ENCODE peak calls at places on chromosomes 11 and 22, in six cellular contexts. One of them, this sample, is unnamed.

GRCh38 chr11:120137187-120137610 is 714 bp downstream of the TRIM29 start:
- DNase-seq in tibial artery: peak; percentile 57
- DNase-seq in GM23248: no peak
- DNase-seq in SJSA1: no peak
- DNase-seq in dorsolateral prefrontal cortex: no peak
- DNase-seq in gastrocnemius medialis: no peak
- DNase-seq in this sample: no peak

GRCh38 chr11:122634507-122634906 is 21.0 kb upstream of the UBASH3B start:
- DNase-seq in tibial artery: no peak
- DNase-seq in GM23248: peak; percentile 68
- DNase-seq in SJSA1: no peak
- DNase-seq in dorsolateral prefrontal cortex: no peak
- DNase-seq in gastrocnemius medialis: no peak
- DNase-seq in this sample: no peak

GRCh38 chr22:37996079-37996478 is 11.7 kb upstream of the SOX10 start:
- DNase-seq in tibial artery: no peak
- DNase-seq in GM23248: no peak
- DNase-seq in SJSA1: no peak
- DNase-seq in dorsolateral prefrontal cortex: no peak
- DNase-seq in gastrocnemius medialis: no peak
- DNase-seq in this sample: no peak

GRCh38 chr22:45968003-45968650 is 8.8 kb downstream of the WNT7B start:
- DNase-seq in tibial artery: no peak
- DNase-seq in GM23248: no peak
- DNase-seq in SJSA1: no peak
- DNase-seq in dorsolateral prefrontal cortex: no peak
- DNase-seq in gastrocnemius medialis: no peak
- DNase-seq in this sample: no peak

GRCh38 chr11:85772700-85773099 is 38.2 kb downstream of the SYTL2 start:
- DNase-seq in tibial artery: no peak
- DNase-seq in GM23248: no peak
- DNase-seq in SJSA1: no peak
- DNase-seq in dorsolateral prefrontal cortex: no peak
- DNase-seq in gastrocnemius medialis: no peak
- DNase-seq in this sample: no peak

GRCh38 chr22:22037740-22038139 is 55.2 kb upstream of the TOP3B start:
- DNase-seq in tibial artery: no peak
- DNase-seq in GM23248: peak; percentile 30
- DNase-seq in SJSA1: peak; percentile 63
- DNase-seq in dorsolateral prefrontal cortex: no peak
- DNase-seq in gastrocnemius medialis: no peak
- DNase-seq in this sample: no peak

GRCh38 chr11:116691779-116692178 is 81.0 kb downstream of the BUD13 start:
- DNase-seq in tibial artery: peak; percentile 65
- DNase-seq in GM23248: peak; percentile 52
- DNase-seq in SJSA1: no peak
- DNase-seq in dorsolateral prefrontal cortex: peak; percentile 70
- DNase-seq in gastrocnemius medialis: no peak
- DNase-seq in this sample: no peak

GRCh38 chr11:75557649-75558494 is 4.2 kb upstream of the SERPINH1 start:
- DNase-seq in tibial artery: peak; percentile 92
- DNase-seq in GM23248: peak; percentile 97
- DNase-seq in SJSA1: peak; percentile 61
- DNase-seq in dorsolateral prefrontal cortex: no peak
- DNase-seq in gastrocnemius medialis: no peak
- DNase-seq in this sample: no peak

GRCh38 chr22:21100149-21101032 is 54.6 kb downstream of the LRRC74B start:
- DNase-seq in tibial artery: no peak
- DNase-seq in GM23248: peak; percentile 29
- DNase-seq in SJSA1: no peak
- DNase-seq in dorsolateral prefrontal cortex: no peak
- DNase-seq in gastrocnemius medialis: no peak
- DNase-seq in this sample: no peak

GRCh38 chr11:64675417-64676252 is 47.4 kb downstream of the NRXN2 start:
- DNase-seq in tibial artery: peak; percentile 97
- DNase-seq in GM23248: peak; percentile 97
- DNase-seq in SJSA1: peak; percentile 82
- DNase-seq in dorsolateral prefrontal cortex: peak; percentile 80
- DNase-seq in gastrocnemius medialis: peak; percentile 94
- DNase-seq in this sample: no peak

GRCh38 chr11:19728436-19728835 is 15.8 kb downstream of the NAV2 start:
- DNase-seq in tibial artery: peak; percentile 75
- DNase-seq in GM23248: peak; percentile 78
- DNase-seq in SJSA1: no peak
- DNase-seq in dorsolateral prefrontal cortex: no peak
- DNase-seq in gastrocnemius medialis: no peak
- DNase-seq in this sample: no peak

GRCh38 chr11:45432910-45433309 is 146.8 kb upstream of the SYT13 start:
- DNase-seq in tibial artery: no peak
- DNase-seq in GM23248: no peak
- DNase-seq in SJSA1: no peak
- DNase-seq in dorsolateral prefrontal cortex: no peak
- DNase-seq in gastrocnemius medialis: no peak
- DNase-seq in this sample: no peak

GRCh38 chr11:70612459-70613141 is 214.3 kb downstream of the CTTN start:
- DNase-seq in tibial artery: no peak
- DNase-seq in GM23248: peak; percentile 6
- DNase-seq in SJSA1: no peak
- DNase-seq in dorsolateral prefrontal cortex: no peak
- DNase-seq in gastrocnemius medialis: no peak
- DNase-seq in this sample: no peak

GRCh38 chr11:130650456-130651068 is 202.1 kb downstream of the ADAMTS15 start:
- DNase-seq in tibial artery: no peak
- DNase-seq in GM23248: peak; percentile 74
- DNase-seq in SJSA1: no peak
- DNase-seq in dorsolateral prefrontal cortex: no peak
- DNase-seq in gastrocnemius medialis: no peak
- DNase-seq in this sample: no peak

GRCh38 chr11:72069787-72070251 is 10.5 kb downstream of the NUMA1 start:
- DNase-seq in tibial artery: peak; percentile 92
- DNase-seq in GM23248: peak; percentile 97
- DNase-seq in SJSA1: peak; percentile 78
- DNase-seq in dorsolateral prefrontal cortex: no peak
- DNase-seq in gastrocnemius medialis: peak; percentile 77
- DNase-seq in this sample: no peak

GRCh38 chr11:31110825-31111224 is 258.7 kb downstream of the DCDC1 start:
- DNase-seq in tibial artery: no peak
- DNase-seq in GM23248: no peak
- DNase-seq in SJSA1: no peak
- DNase-seq in dorsolateral prefrontal cortex: no peak
- DNase-seq in gastrocnemius medialis: no peak
- DNase-seq in this sample: no peak

GRCh38 chr22:50041361-50042065 is 16.6 kb downstream of the TTLL8 start:
- DNase-seq in tibial artery: no peak
- DNase-seq in GM23248: no peak
- DNase-seq in SJSA1: no peak
- DNase-seq in dorsolateral prefrontal cortex: no peak
- DNase-seq in gastrocnemius medialis: no peak
- DNase-seq in this sample: no peak

GRCh38 chr11:110564676-110565343 is 135.1 kb downstream of the FDX1 start:
- DNase-seq in tibial artery: no peak
- DNase-seq in GM23248: no peak
- DNase-seq in SJSA1: no peak
- DNase-seq in dorsolateral prefrontal cortex: no peak
- DNase-seq in gastrocnemius medialis: no peak
- DNase-seq in this sample: no peak

GRCh38 chr11:10298342-10298741 is 4.3 kb upstream of the SBF2 start:
- DNase-seq in tibial artery: no peak
- DNase-seq in GM23248: peak; percentile 79
- DNase-seq in SJSA1: peak; percentile 70
- DNase-seq in dorsolateral prefrontal cortex: no peak
- DNase-seq in gastrocnemius medialis: no peak
- DNase-seq in this sample: no peak

GRCh38 chr22:45424241-45424731 is 10.8 kb downstream of the RIBC2 start:
- DNase-seq in tibial artery: peak; percentile 69
- DNase-seq in GM23248: no peak
- DNase-seq in SJSA1: peak; percentile 96
- DNase-seq in dorsolateral prefrontal cortex: peak; percentile 31
- DNase-seq in gastrocnemius medialis: peak; percentile 20
- DNase-seq in this sample: peak; percentile 29

GRCh38 chr11:134916421-134916820 is 504.4 kb upstream of the B3GAT1 start:
- DNase-seq in tibial artery: no peak
- DNase-seq in GM23248: no peak
- DNase-seq in SJSA1: no peak
- DNase-seq in dorsolateral prefrontal cortex: no peak
- DNase-seq in gastrocnemius medialis: no peak
- DNase-seq in this sample: no peak

GRCh38 chr22:26199665-26200064 is 30.4 kb downstream of the SEZ6L start:
- DNase-seq in tibial artery: no peak
- DNase-seq in GM23248: no peak
- DNase-seq in SJSA1: no peak
- DNase-seq in dorsolateral prefrontal cortex: no peak
- DNase-seq in gastrocnemius medialis: no peak
- DNase-seq in this sample: no peak

GRCh38 chr11:68670208-68670992 is 13.9 kb upstream of the GAL start:
- DNase-seq in tibial artery: no peak
- DNase-seq in GM23248: no peak
- DNase-seq in SJSA1: no peak
- DNase-seq in dorsolateral prefrontal cortex: no peak
- DNase-seq in gastrocnemius medialis: no peak
- DNase-seq in this sample: no peak

GRCh38 chr11:77206264-77207018 is 78.4 kb downstream of the MYO7A start:
- DNase-seq in tibial artery: no peak
- DNase-seq in GM23248: no peak
- DNase-seq in SJSA1: no peak
- DNase-seq in dorsolateral prefrontal cortex: no peak
- DNase-seq in gastrocnemius medialis: no peak
- DNase-seq in this sample: no peak

GRCh38 chr11:115197031-115197430 is 307.2 kb downstream of the CADM1 start:
- DNase-seq in tibial artery: no peak
- DNase-seq in GM23248: no peak
- DNase-seq in SJSA1: no peak
- DNase-seq in dorsolateral prefrontal cortex: no peak
- DNase-seq in gastrocnemius medialis: no peak
- DNase-seq in this sample: no peak

GRCh38 chr11:115201121-115201792 is 303.0 kb downstream of the CADM1 start:
- DNase-seq in tibial artery: no peak
- DNase-seq in GM23248: peak; percentile 87
- DNase-seq in SJSA1: no peak
- DNase-seq in dorsolateral prefrontal cortex: no peak
- DNase-seq in gastrocnemius medialis: no peak
- DNase-seq in this sample: no peak

GRCh38 chr11:115198301-115198700 is 305.9 kb downstream of the CADM1 start:
- DNase-seq in tibial artery: no peak
- DNase-seq in GM23248: no peak
- DNase-seq in SJSA1: no peak
- DNase-seq in dorsolateral prefrontal cortex: no peak
- DNase-seq in gastrocnemius medialis: no peak
- DNase-seq in this sample: no peak

GRCh38 chr11:115197433-115197832 is 306.8 kb downstream of the CADM1 start:
- DNase-seq in tibial artery: no peak
- DNase-seq in GM23248: no peak
- DNase-seq in SJSA1: no peak
- DNase-seq in dorsolateral prefrontal cortex: no peak
- DNase-seq in gastrocnemius medialis: no peak
- DNase-seq in this sample: no peak

GRCh38 chr11:115199501-115199900 is 304.7 kb downstream of the CADM1 start:
- DNase-seq in tibial artery: no peak
- DNase-seq in GM23248: peak; percentile 43
- DNase-seq in SJSA1: no peak
- DNase-seq in dorsolateral prefrontal cortex: no peak
- DNase-seq in gastrocnemius medialis: no peak
- DNase-seq in this sample: no peak
- H3K27ac ChIP-seq in tibial artery: no peak overlapping the region
- H3K27ac ChIP-seq in GM23248: peak overlapping the region; percentile 31
- H3K27ac ChIP-seq in SJSA1: no peak overlapping the region
- H3K27ac ChIP-seq in dorsolateral prefrontal cortex: no peak overlapping the region
- H3K27ac ChIP-seq in gastrocnemius medialis: no peak overlapping the region
- H3K27ac ChIP-seq in this sample: no peak overlapping the region

GRCh38 chr22:36910461-36910860 is 3.0 kb upstream of the CSF2RB start:
- DNase-seq in tibial artery: no peak
- DNase-seq in GM23248: peak; percentile 17
- DNase-seq in SJSA1: no peak
- DNase-seq in dorsolateral prefrontal cortex: no peak
- DNase-seq in gastrocnemius medialis: no peak
- DNase-seq in this sample: peak; percentile 16
- H3K27ac ChIP-seq in tibial artery: no peak overlapping the region
- H3K27ac ChIP-seq in GM23248: no peak overlapping the region
- H3K27ac ChIP-seq in SJSA1: no peak overlapping the region
- H3K27ac ChIP-seq in dorsolateral prefrontal cortex: no peak overlapping the region
- H3K27ac ChIP-seq in gastrocnemius medialis: no peak overlapping the region
- H3K27ac ChIP-seq in this sample: no peak overlapping the region

DNA sequence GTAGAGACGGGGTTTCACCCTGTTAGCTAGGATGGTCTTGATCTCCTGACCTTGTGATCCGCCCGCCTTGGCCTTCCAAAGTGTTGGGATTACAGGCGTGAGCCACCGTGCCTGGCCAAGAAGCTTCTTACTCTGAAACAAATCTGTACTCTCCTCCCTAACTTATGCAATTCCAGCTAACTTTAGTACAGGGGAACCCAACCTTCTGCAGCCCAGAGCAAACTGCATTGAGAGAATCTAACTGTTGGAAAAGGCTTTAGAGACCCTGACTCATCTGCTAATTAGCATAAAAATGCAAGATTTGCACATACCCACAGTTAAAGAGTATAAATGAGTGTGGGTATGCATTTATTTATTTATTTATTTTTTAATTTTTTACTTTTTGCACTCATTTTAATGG is 64.8 kb downstream of the APOL5 start:
- DNase-seq in tibial artery: no peak
- DNase-seq in GM23248: peak; percentile 19
- DNase-seq in SJSA1: no peak
- DNase-seq in dorsolateral prefrontal cortex: no peak
- DNase-seq in gastrocnemius medialis: peak; percentile 17
- DNase-seq in this sample: no peak
- H3K27ac ChIP-seq in tibial artery: peak overlapping the region; percentile 39
- H3K27ac ChIP-seq in GM23248: no peak overlapping the region
- H3K27ac ChIP-seq in SJSA1: no peak overlapping the region
- H3K27ac ChIP-seq in dorsolateral prefrontal cortex: no peak overlapping the region
- H3K27ac ChIP-seq in gastrocnemius medialis: peak overlapping the region; percentile 74
- H3K27ac ChIP-seq in this sample: no peak overlapping the region

DNA sequence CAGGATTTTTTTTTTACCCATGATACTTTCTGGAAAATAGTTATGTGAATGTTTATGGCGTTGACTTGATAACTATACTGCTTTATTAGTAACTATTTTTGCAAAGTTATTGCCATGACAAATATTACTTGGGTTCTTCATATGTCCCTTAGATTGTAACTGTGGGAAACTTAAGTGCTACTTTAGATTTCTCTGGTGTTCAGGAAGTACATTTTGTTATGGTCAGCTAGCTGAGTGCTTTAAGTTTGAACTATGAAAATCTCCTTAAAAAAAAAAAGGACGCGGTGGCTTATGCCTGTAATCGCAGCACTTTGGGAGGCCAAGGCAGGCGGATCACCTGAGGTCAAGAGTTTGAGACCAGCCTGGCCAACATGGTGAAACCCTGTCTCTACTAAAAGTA is 42.8 kb downstream of the CSTPP1 start:
- DNase-seq in tibial artery: no peak
- DNase-seq in GM23248: no peak
- DNase-seq in SJSA1: no peak
- DNase-seq in dorsolateral prefrontal cortex: no peak
- DNase-seq in gastrocnemius medialis: no peak
- DNase-seq in this sample: no peak
- H3K27ac ChIP-seq in tibial artery: no peak overlapping the region
- H3K27ac ChIP-seq in GM23248: no peak overlapping the region
- H3K27ac ChIP-seq in SJSA1: no peak overlapping the region
- H3K27ac ChIP-seq in dorsolateral prefrontal cortex: no peak overlapping the region
- H3K27ac ChIP-seq in gastrocnemius medialis: no peak overlapping the region
- H3K27ac ChIP-seq in this sample: no peak overlapping the region

GRCh38 chr11:1523077-1523476 is 36.5 kb upstream of the MOB2 start:
- DNase-seq in tibial artery: no peak
- DNase-seq in GM23248: no peak
- DNase-seq in SJSA1: no peak
- DNase-seq in dorsolateral prefrontal cortex: no peak
- DNase-seq in gastrocnemius medialis: no peak
- DNase-seq in this sample: no peak
- H3K27ac ChIP-seq in tibial artery: no peak overlapping the region
- H3K27ac ChIP-seq in GM23248: no peak overlapping the region
- H3K27ac ChIP-seq in SJSA1: no peak overlapping the region
- H3K27ac ChIP-seq in dorsolateral prefrontal cortex: no peak overlapping the region
- H3K27ac ChIP-seq in gastrocnemius medialis: no peak overlapping the region
- H3K27ac ChIP-seq in this sample: no peak overlapping the region

GRCh38 chr11:33935466-33935865 is 43.6 kb upstream of the LMO2 start:
- DNase-seq in tibial artery: no peak
- DNase-seq in GM23248: no peak
- DNase-seq in SJSA1: no peak
- DNase-seq in dorsolateral prefrontal cortex: no peak
- DNase-seq in gastrocnemius medialis: no peak
- DNase-seq in this sample: no peak
- H3K27ac ChIP-seq in tibial artery: no peak overlapping the region
- H3K27ac ChIP-seq in GM23248: no peak overlapping the region
- H3K27ac ChIP-seq in SJSA1: no peak overlapping the region
- H3K27ac ChIP-seq in dorsolateral prefrontal cortex: peak overlapping the region; percentile 48
- H3K27ac ChIP-seq in gastrocnemius medialis: no peak overlapping the region
- H3K27ac ChIP-seq in this sample: no peak overlapping the region